ENCODE peak calls at places on chromosomes 11 and 22, in five cellular contexts. A is BE2C, F is BJ, Z is dorsolateral prefrontal cortex, M is transverse colon. I is an unnamed sample.

GRCh38 chr22:29668681-29669080 is 51.1 kb upstream of the CABP7 start:
- DNase-seq in A (no peak), F (no peak), Z (peak; percentile 76), M (no peak), I (no peak)

GRCh38 chr22:46561435-46561905 is 24.1 kb upstream of the CELSR1 start:
- DNase-seq in A (peak; percentile 64), F (no peak), Z (no peak), M (no peak), I (no peak)

GRCh38 chr11:66559141-66559861 is 9.1 kb downstream of the CTSF start:
- DNase-seq in A (no peak), F (no peak), Z (peak; percentile 46), M (peak; percentile 20), I (no peak)

GRCh38 chr11:111452146-111452545 is 60.0 kb downstream of the BTG4 start:
- DNase-seq in A (no peak), F (no peak), Z (no peak), M (no peak), I (no peak)

GRCh38 chr11:15901046-15901445 is 455.3 kb downstream of the SOX6 start:
- DNase-seq in A (no peak), F (no peak), Z (no peak), M (no peak), I (no peak)

GRCh38 chr11:69893631-69894030 is 74.4 kb upstream of the FGF3 start:
- DNase-seq in A (no peak), F (no peak), Z (no peak), M (no peak), I (no peak)

GRCh38 chr11:94805994-94806393 is 37.8 kb downstream of the AMOTL1 start:
- DNase-seq in A (no peak), F (no peak), Z (no peak), M (no peak), I (no peak)

GRCh38 chr11:130448416-130449068 is at the start of gene ADAMTS15:
- DNase-seq in A (peak; percentile 90), F (no peak), Z (no peak), M (peak; percentile 75), I (no peak)

DNA sequence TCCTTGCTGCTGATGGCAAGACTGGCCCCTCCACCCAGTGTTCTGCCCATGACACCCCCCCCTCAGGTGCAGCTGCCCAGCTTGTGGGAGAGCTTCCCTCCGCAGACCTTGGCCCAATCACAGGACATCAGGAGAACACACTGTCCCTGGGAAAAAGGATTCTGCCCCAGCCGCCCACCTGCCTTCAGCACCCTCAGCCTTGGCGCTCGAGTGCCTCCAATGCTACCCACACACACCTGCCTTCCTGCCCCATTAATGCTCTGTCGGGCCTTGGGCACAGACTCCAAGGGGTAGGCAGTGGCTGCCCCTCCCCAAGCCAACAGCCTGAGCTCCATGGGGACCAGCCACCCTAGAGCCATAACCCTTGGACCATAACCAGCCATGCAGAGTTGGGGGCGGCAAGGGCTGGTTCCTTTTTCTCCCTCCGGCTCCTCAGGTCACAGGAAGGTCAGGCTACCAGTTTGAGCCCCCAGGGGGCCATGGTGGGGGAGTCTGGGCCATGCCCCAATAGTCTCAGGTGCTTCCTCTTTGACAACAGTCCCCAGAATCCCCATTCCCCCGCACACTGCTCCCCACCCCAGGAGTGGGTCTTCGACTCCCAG is 1.3 kb upstream of the ZNF70 start:
- DNase-seq in A (no peak), F (no peak), Z (no peak), M (peak; percentile 36), I (no peak)
- H3K4me3 ChIP-seq in A (no peak overlapping the region), F (no peak overlapping the region), Z (no peak overlapping the region), M (no peak overlapping the region), I (no peak overlapping the region)

DNA sequence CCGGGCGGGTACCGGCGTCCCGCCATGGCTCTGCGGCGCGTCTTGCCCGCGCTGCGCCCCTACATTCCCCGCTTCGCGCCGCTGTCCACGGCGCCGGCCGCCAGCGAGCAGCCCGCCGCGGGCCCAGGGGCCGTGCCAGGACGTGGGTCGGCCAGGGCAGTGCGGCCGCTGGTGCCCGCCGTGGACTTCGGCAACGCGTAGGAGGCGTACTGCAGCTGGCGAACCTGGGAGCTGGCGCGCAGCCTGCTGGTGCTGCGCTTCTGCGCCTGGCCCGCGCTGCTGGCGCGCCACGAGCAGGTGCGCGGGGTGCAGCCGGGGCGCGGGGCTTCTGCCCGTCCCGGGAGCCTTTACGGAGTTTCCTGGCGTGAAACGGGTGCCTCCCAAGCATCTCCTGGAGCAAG is 20.1 kb downstream of the DGCR6L start:
- DNase-seq in A (no peak), F (no peak), Z (no peak), M (peak; percentile 34), I (no peak)
- H3K27me3 ChIP-seq in A (no peaks in the 10 kb centered on the region), F (peaks cover 7% of the 10 kb centered on the region), Z (no peaks in the 10 kb centered on the region), M (peaks cover 38% of the 10 kb centered on the region), I (peaks cover 54% of the 10 kb centered on the region)

GRCh38 chr11:126413426-126413825 is 57.9 kb downstream of the ST3GAL4 start:
- DNase-seq in A (no peak), F (no peak), Z (no peak), M (no peak), I (no peak)

GRCh38 chr11:126414615-126415014 is 59.1 kb downstream of the ST3GAL4 start:
- DNase-seq in A (no peak), F (no peak), Z (no peak), M (no peak), I (no peak)

GRCh38 chr11:126413843-126414405 is 58.4 kb downstream of the ST3GAL4 start:
- DNase-seq in A (no peak), F (no peak), Z (no peak), M (no peak), I (no peak)

GRCh38 chr11:126410649-126411048 is 55.2 kb downstream of the ST3GAL4 start:
- DNase-seq in A (no peak), F (no peak), Z (no peak), M (no peak), I (no peak)

DNA sequence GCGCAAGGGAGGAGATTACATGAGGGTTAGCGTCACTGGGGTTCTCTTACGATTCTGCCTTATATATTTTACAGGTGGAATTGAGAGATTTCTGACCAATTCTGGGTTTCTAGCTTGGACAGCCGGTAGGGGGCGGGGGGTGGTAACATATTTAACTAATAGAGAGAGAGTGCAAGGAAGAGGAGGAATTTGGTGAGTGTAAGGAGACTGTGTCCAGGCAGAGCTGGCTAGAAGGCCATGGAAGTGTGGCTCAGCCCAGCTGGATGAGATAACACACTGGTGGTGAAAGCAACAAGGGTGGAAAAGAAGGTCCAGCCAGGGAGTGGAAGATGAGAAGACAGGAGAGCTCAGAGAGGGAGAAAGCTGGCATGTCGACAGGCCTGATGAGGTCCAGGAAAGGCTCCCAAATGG is 56.5 kb downstream of the ST3GAL4 start:
- DNase-seq in A (no peak), F (no peak), Z (no peak), M (no peak), I (no peak)
- TF ChIP-seq CTCF in A (no peak), F (peak; percentile 37), Z (no peak), M (no peak), I (peak; percentile 11)

DNA sequence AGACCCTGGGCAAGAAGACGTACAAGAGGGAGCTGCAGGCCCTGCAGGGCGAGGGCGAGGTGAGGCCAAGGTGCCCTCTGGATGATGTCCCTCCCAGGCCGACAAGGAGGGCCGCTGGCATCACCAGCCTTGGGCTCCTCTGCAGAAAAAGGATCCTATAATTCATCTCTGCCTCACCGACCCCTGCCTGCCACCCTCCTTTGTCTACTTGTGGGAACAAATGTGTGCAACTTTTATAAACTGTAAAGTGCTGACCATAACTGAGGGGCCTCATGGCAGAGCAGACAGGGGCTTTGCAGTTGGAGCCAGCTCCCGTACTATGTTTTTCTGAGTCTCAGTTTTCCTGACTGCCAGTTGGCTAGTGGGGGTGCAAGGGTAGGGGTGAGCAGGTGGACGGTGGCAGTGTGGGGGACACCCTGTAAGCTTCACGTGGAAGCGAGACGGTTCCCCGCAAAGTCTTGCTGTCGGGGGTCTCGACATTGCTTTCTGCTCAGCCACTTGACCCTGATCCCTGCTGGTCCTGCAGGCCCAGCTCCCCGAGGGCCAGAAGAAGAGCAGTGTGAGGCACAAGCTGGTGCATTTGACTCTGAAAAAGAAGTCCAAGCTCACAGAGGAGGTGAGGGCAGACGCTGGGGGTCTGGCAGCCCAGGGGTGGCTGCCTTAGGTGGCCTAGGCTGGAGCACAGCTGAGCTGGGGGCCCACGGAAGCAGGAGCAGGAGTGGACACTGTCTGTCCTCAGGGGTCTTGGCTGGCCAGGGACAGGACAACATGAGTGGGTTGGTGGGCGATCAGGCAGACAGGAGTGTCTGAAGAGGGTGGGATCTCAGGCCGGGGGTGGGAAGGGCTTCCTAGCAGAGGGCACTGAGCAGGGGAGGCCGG is 54.7 kb downstream of the MYO7A start:
- DNase-seq in A (no peak), F (no peak), Z (no peak), M (no peak), I (no peak)
- H3K4me3 ChIP-seq in A (no peak overlapping the region), F (no peak overlapping the region), Z (no peak overlapping the region), M (no peak overlapping the region), I (no peak overlapping the region)

I was measured in kidney epithelial cell.